ENCODE peak calls at places on chromosomes 13 and 19, in seven cellular contexts. H is neuronal stem cell, R is mesenchymal stem cell, Z is H9, M is mesendoderm, C is trophoblast cell, K is H1. F is an unnamed sample.
A peak's percentile ranks its signal among the peaks of the same experiment; 100 is the strongest.

GRCh38 chr19:31501427-31502195 is 152.4 kb upstream of the TSHZ3 start:
- DNase-seq in C (no peak), K (no peak), H (no peak), Z (no peak), M (no peak), R (no peak), F (no peak)

GRCh38 chr13:42970824-42971669 is 21.0 kb downstream of the EPSTI1 start:
- DNase-seq in C (peak; percentile 27), R (peak; percentile 51), K (no peak), M (peak; percentile 86), Z (peak; percentile 48), H (peak; percentile 47), F (peak; percentile 43)

GRCh38 chr19:2603320-2603719 is 99.2 kb downstream of the GNG7 start:
- DNase-seq in R (no peak), K (no peak), C (no peak), M (peak; percentile 85), H (no peak), Z (peak; percentile 56), F (no peak)

GRCh38 chr19:2391118-2391725 is 31.2 kb downstream of the TMPRSS9 start:
- DNase-seq in Z (no peak), R (peak; percentile 83), M (peak; percentile 68), H (peak; percentile 54), K (no peak), C (peak; percentile 37), F (peak; percentile 78)

GRCh38 chr13:79258489-79258888 is 147.6 kb downstream of the RBM26 start:
- DNase-seq in M (no peak), H (no peak), R (no peak), K (no peak), C (no peak), Z (no peak), F (no peak)

GRCh38 chr19:33938821-33939220 is 142.2 kb downstream of the KCTD15 start:
- DNase-seq in K (no peak), M (no peak), C (no peak), H (no peak), Z (no peak), R (no peak), F (no peak)

GRCh38 chr13:21481359-21481758 is 22.3 kb upstream of the ZDHHC20 start:
- DNase-seq in R (no peak), C (no peak), H (no peak), M (no peak), Z (no peak), K (no peak), F (no peak)

GRCh38 chr19:47490847-47491246 is 6.8 kb upstream of the KPTN start:
- DNase-seq in R (no peak), K (no peak), M (no peak), Z (no peak), H (no peak), C (no peak), F (no peak)

GRCh38 chr19:34141036-34141435 is 31.3 kb upstream of the LSM14A start:
- DNase-seq in K (no peak), C (no peak), Z (no peak), R (no peak), H (no peak), M (no peak), F (no peak)

GRCh38 chr19:7916137-7916907 is 1.7 kb downstream of the TGFBR3L start:
- DNase-seq in K (no peak), C (no peak), H (no peak), Z (peak; percentile 59), R (peak; percentile 23), M (peak; percentile 29), F (no peak)

GRCh38 chr19:36460046-36460445 is 29.3 kb downstream of the ZNF566 start:
- DNase-seq in H (no peak), M (no peak), Z (no peak), K (no peak), C (no peak), R (no peak), F (peak; percentile 29)

GRCh38 chr13:27252467-27252866 is 1.1 kb downstream of the RPL21 start:
- DNase-seq in Z (no peak), R (no peak), M (no peak), K (no peak), H (no peak), C (no peak), F (no peak)

GRCh38 chr13:92463134-92463533 is 763.5 kb upstream of the GPC6 start:
- DNase-seq in H (no peak), K (no peak), C (no peak), M (no peak), R (no peak), Z (no peak), F (no peak)

GRCh38 chr13:39536906-39537305 is 66.1 kb downstream of the LHFPL6 start:
- DNase-seq in H (no peak), Z (no peak), C (peak; percentile 81), R (peak; percentile 48), K (no peak), M (no peak), F (no peak)

GRCh38 chr13:102687520-102687919 is 7.3 kb downstream of the METTL21C start:
- DNase-seq in H (no peak), Z (no peak), C (no peak), R (no peak), K (no peak), M (no peak), F (no peak)

GRCh38 chr19:29831041-29831548 is 19.3 kb downstream of the CCNE1 start:
- DNase-seq in K (no peak), M (no peak), H (no peak), C (peak; percentile 68), Z (no peak), R (no peak), F (no peak)

GRCh38 chr19:12284226-12284625 is 10.5 kb downstream of the ZNF44 start:
- DNase-seq in M (no peak), Z (no peak), R (no peak), C (no peak), H (no peak), K (no peak), F (no peak)

GRCh38 chr13:38821753-38822551 is 135.1 kb downstream of the FREM2 start:
- DNase-seq in K (no peak), M (peak; percentile 66), C (no peak), R (no peak), Z (no peak), H (no peak), F (no peak)

GRCh38 chr13:110524484-110525254 is 36.9 kb downstream of the RAB20 start:
- DNase-seq in M (no peak), C (no peak), Z (no peak), K (no peak), R (no peak), H (no peak), F (no peak)

GRCh38 chr19:46080561-46080960 is 39.8 kb upstream of the IGFL4 start:
- DNase-seq in R (peak; percentile 87), H (no peak), K (no peak), Z (no peak), C (no peak), M (no peak), F (peak; percentile 92)

DNA sequence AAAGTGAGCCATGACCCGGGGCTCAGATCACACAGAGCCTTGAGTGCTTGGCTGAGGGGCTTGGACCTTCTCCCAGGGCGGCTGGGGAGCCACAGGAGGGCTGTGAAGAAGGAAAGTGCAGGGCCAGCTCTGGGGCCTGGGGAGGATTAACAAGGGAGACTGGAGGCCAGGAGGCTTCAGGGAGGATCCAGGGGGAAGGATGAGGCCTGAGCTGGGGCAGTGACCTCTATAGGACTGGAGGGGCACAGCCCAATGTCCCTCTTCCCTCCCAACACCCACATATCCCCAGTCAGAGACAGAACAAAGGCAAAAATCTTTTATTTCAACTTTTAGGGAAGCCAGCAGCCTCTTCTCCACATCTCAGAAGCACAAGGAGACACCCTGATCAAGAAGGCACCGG is 4.7 kb upstream of the SLC17A7 start:
- DNase-seq in H (no peak), Z (no peak), K (no peak), M (no peak), C (no peak), R (no peak), F (no peak)
- H3K4ac ChIP-seq in H (no peak overlapping the region), Z (no peak overlapping the region), K (no peak overlapping the region), M (no peak overlapping the region), C (no peak overlapping the region), R (no peak overlapping the region), F (no peak overlapping the region)

DNA sequence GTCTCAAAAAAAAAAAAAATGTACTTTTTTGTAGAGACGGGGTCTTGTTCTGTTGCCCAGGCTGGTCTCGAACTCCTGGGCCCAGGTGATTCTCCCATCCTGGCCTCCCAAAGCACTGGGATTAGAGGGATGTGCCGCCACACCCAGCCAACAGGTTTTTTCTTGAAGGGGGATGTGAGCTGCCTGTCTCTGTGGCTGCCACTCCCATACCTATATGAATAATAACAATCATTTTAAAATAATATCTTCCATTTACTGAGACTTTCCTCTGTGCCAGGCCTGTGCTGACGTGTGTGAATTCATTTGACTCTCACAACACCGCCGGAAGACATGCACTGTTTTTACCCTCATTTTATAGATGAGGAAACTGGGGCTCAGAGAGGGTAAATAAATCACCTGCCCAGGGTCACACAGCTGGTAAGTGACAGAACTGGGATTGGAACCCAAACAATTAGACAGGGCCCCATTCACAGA is 7.2 kb upstream of the BCL3 start:
- DNase-seq in K (no peak), C (no peak), Z (no peak), H (no peak), R (peak; percentile 57), M (no peak), F (no peak)
- H2BK120ac ChIP-seq in K (no peak overlapping the region), C (no peak overlapping the region), Z (no peak overlapping the region), H (no peak overlapping the region), R (peak overlapping the region; percentile 39), M (no peak overlapping the region), F (peak overlapping the region; percentile 96)

GRCh38 chr19:56821675-56822074 is 18.9 kb downstream of the PEG3 start:
- DNase-seq in R (no peak), Z (no peak), K (no peak), M (no peak), C (no peak), H (no peak), F (no peak)

GRCh38 chr19:56823956-56824355 is 16.6 kb downstream of the PEG3 start:
- DNase-seq in R (no peak), H (no peak), Z (no peak), K (no peak), C (no peak), M (no peak), F (no peak)

GRCh38 chr19:56823417-56823816 is 17.1 kb downstream of the PEG3 start:
- DNase-seq in K (no peak), C (no peak), R (no peak), H (no peak), M (no peak), Z (no peak), F (no peak)

GRCh38 chr19:56821209-56821608 is 19.3 kb downstream of the PEG3 start:
- DNase-seq in R (no peak), C (no peak), H (no peak), Z (no peak), K (no peak), M (no peak), F (no peak)

GRCh38 chr19:56822755-56823154 is 17.8 kb downstream of the PEG3 start:
- DNase-seq in C (no peak), H (no peak), R (no peak), K (no peak), M (no peak), Z (no peak), F (no peak)
- H3K4ac ChIP-seq in C (no peak overlapping the region), H (no peak overlapping the region), R (no peak overlapping the region), K (no peak overlapping the region), M (no peak overlapping the region), Z (no peak overlapping the region), F (no peak overlapping the region)

DNA sequence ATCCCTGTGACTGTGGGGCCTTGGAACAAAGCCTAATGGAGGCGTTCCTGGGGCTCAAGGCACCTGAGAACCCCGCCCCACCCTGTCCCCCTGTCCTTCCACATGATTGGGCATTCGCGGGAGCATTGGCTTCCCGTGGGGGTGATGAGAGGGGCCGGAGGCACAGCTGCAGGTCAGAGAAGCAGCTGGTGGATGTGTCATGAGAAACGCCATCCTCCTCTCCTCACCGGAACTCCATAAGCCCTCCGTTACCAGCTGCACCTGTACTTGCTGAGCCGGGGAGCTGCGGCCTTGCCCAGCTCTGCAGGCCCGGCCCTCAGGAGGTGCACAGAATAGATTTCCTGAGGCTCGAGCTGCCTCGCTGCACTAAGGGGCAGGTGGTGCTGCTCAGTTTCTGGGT is 42.0 kb downstream of the CAPN12 start:
- DNase-seq in K (no peak), R (no peak), M (no peak), Z (no peak), C (no peak), H (no peak), F (no peak)
- H2BK120ac ChIP-seq in K (no peak overlapping the region), R (no peak overlapping the region), M (no peak overlapping the region), Z (no peak overlapping the region), C (no peak overlapping the region), H (no peak overlapping the region), F (no peak overlapping the region)

F was measured in IMR-90.